ENCODE peak calls at places on chromosomes 5 and 9, in four cellular contexts. One of them, this sample, is unnamed. For H3K9me3 and H3K27me3, the result is how much of the 10 kb centered on the place peaks cover.

GRCh38 chr5:125815-126214 is 33.8 kb downstream of the PLEKHG4B start:
- DNase-seq in CD8-positive, alpha-beta memory T cell: no peak
- DNase-seq in upper lobe of right lung: no peak
- DNase-seq in K562: no peak
- DNase-seq in this sample: no peak

GRCh38 chr9:33170464-33171156 is 3.5 kb upstream of the B4GALT1 start:
- DNase-seq in upper lobe of right lung: peak
- DNase-seq in CD8-positive, alpha-beta memory T cell: peak
- DNase-seq in K562: no peak
- DNase-seq in this sample: peak

GRCh38 chr5:111385970-111386831 is 126.1 kb downstream of the STARD4 start:
- DNase-seq in CD8-positive, alpha-beta memory T cell: no peak
- DNase-seq in upper lobe of right lung: no peak
- DNase-seq in K562: no peak
- DNase-seq in this sample: no peak

GRCh38 chr9:116777116-116777515 is 90.0 kb downstream of the TRIM32 start:
- DNase-seq in K562: no peak
- DNase-seq in CD8-positive, alpha-beta memory T cell: no peak
- DNase-seq in upper lobe of right lung: no peak
- DNase-seq in this sample: no peak

GRCh38 chr5:150515446-150515845 is 7.5 kb downstream of the NDST1 start:
- DNase-seq in CD8-positive, alpha-beta memory T cell: no peak
- DNase-seq in upper lobe of right lung: no peak
- DNase-seq in K562: no peak
- DNase-seq in this sample: no peak

GRCh38 chr5:41527201-41527779 is 16.9 kb upstream of the PLCXD3 start:
- DNase-seq in K562: no peak
- DNase-seq in CD8-positive, alpha-beta memory T cell: no peak
- DNase-seq in upper lobe of right lung: no peak
- DNase-seq in this sample: no peak

GRCh38 chr9:87118594-87118993 is 171.3 kb upstream of the GAS1 start:
- DNase-seq in K562: no peak
- DNase-seq in upper lobe of right lung: no peak
- DNase-seq in CD8-positive, alpha-beta memory T cell: no peak
- DNase-seq in this sample: no peak

GRCh38 chr9:74742792-74743389 is 144.8 kb downstream of the TRPM6 start:
- DNase-seq in upper lobe of right lung: no peak
- DNase-seq in K562: peak
- DNase-seq in CD8-positive, alpha-beta memory T cell: no peak
- DNase-seq in this sample: no peak

GRCh38 chr5:57804007-57804444 is 321.4 kb upstream of the ACTBL2 start:
- DNase-seq in K562: no peak
- DNase-seq in CD8-positive, alpha-beta memory T cell: no peak
- DNase-seq in upper lobe of right lung: no peak
- DNase-seq in this sample: no peak

GRCh38 chr5:34538026-34538672 is 118.0 kb upstream of the RAI14 start:
- DNase-seq in CD8-positive, alpha-beta memory T cell: no peak
- DNase-seq in upper lobe of right lung: peak
- DNase-seq in K562: peak
- DNase-seq in this sample: no peak

GRCh38 chr9:6230037-6230778 is 14.6 kb downstream of the IL33 start:
- DNase-seq in K562: no peak
- DNase-seq in upper lobe of right lung: no peak
- DNase-seq in CD8-positive, alpha-beta memory T cell: no peak
- DNase-seq in this sample: no peak

GRCh38 chr9:35172878-35173277 is 11.1 kb downstream of the UNC13B start:
- DNase-seq in K562: no peak
- DNase-seq in upper lobe of right lung: no peak
- DNase-seq in CD8-positive, alpha-beta memory T cell: no peak
- DNase-seq in this sample: no peak

GRCh38 chr9:138006576-138007233 is 129.1 kb downstream of the CACNA1B start:
- DNase-seq in upper lobe of right lung: peak
- DNase-seq in CD8-positive, alpha-beta memory T cell: no peak
- DNase-seq in K562: no peak
- DNase-seq in this sample: no peak

GRCh38 chr9:135415586-135415985 is 64.0 kb upstream of the PPP1R26 start:
- DNase-seq in K562: no peak
- DNase-seq in CD8-positive, alpha-beta memory T cell: no peak
- DNase-seq in upper lobe of right lung: no peak
- DNase-seq in this sample: no peak

GRCh38 chr5:137376127-137376526 is 123.0 kb downstream of the SPOCK1 start:
- DNase-seq in CD8-positive, alpha-beta memory T cell: no peak
- DNase-seq in K562: no peak
- DNase-seq in upper lobe of right lung: peak
- DNase-seq in this sample: no peak

GRCh38 chr5:126234563-126235195 is 188.5 kb upstream of the GRAMD2B start:
- DNase-seq in CD8-positive, alpha-beta memory T cell: no peak
- DNase-seq in upper lobe of right lung: no peak
- DNase-seq in K562: no peak
- DNase-seq in this sample: no peak

GRCh38 chr9:100445903-100446549 is 19.1 kb downstream of the MSANTD3 start:
- DNase-seq in K562: no peak
- DNase-seq in upper lobe of right lung: no peak
- DNase-seq in CD8-positive, alpha-beta memory T cell: no peak
- DNase-seq in this sample: no peak

GRCh38 chr9:77403244-77403643 is 225.9 kb downstream of the VPS13A start:
- DNase-seq in K562: no peak
- DNase-seq in CD8-positive, alpha-beta memory T cell: no peak
- DNase-seq in upper lobe of right lung: no peak
- DNase-seq in this sample: no peak

GRCh38 chr5:55231029-55231475 is 2.4 kb downstream of the CCNO start:
- DNase-seq in K562: no peak
- DNase-seq in upper lobe of right lung: no peak
- DNase-seq in CD8-positive, alpha-beta memory T cell: no peak
- DNase-seq in this sample: no peak

GRCh38 chr5:10289353-10289752 is 18.3 kb downstream of the CMBL start:
- DNase-seq in upper lobe of right lung: no peak
- DNase-seq in K562: no peak
- DNase-seq in CD8-positive, alpha-beta memory T cell: no peak
- DNase-seq in this sample: no peak

GRCh38 chr9:75111019-75111622 is 22.8 kb downstream of the OSTF1 start:
- DNase-seq in upper lobe of right lung: no peak
- DNase-seq in CD8-positive, alpha-beta memory T cell: no peak
- DNase-seq in K562: no peak
- DNase-seq in this sample: no peak

GRCh38 chr5:167389537-167389936 is 901.9 kb upstream of the WWC1 start:
- DNase-seq in upper lobe of right lung: no peak
- DNase-seq in K562: no peak
- DNase-seq in CD8-positive, alpha-beta memory T cell: no peak
- DNase-seq in this sample: no peak

GRCh38 chr5:92248518-92248917 is 865.4 kb upstream of the ARRDC3 start:
- DNase-seq in upper lobe of right lung: peak
- DNase-seq in K562: no peak
- DNase-seq in CD8-positive, alpha-beta memory T cell: no peak
- DNase-seq in this sample: no peak

GRCh38 chr5:168670881-168671575 is 91.9 kb upstream of the PANK3 start:
- DNase-seq in upper lobe of right lung: no peak
- DNase-seq in K562: peak
- DNase-seq in CD8-positive, alpha-beta memory T cell: no peak
- DNase-seq in this sample: no peak

GRCh38 chr9:93594041-93594756 is 17.8 kb downstream of the PHF2 start:
- DNase-seq in CD8-positive, alpha-beta memory T cell: no peak
- DNase-seq in upper lobe of right lung: peak
- DNase-seq in K562: peak
- DNase-seq in this sample: no peak

GRCh38 chr9:115941561-115942315 is 211.9 kb upstream of the PAPPA start:
- DNase-seq in K562: no peak
- DNase-seq in upper lobe of right lung: no peak
- DNase-seq in CD8-positive, alpha-beta memory T cell: no peak
- DNase-seq in this sample: no peak

GRCh38 chr5:96616801-96617200 is 45.4 kb upstream of the CAST start:
- DNase-seq in CD8-positive, alpha-beta memory T cell: no peak
- DNase-seq in K562: no peak
- DNase-seq in upper lobe of right lung: no peak
- DNase-seq in this sample: no peak

GRCh38 chr5:13133951-13134350 is 810.5 kb downstream of the DNAH5 start:
- DNase-seq in upper lobe of right lung: no peak
- DNase-seq in K562: no peak
- DNase-seq in CD8-positive, alpha-beta memory T cell: no peak
- DNase-seq in this sample: no peak

GRCh38 chr5:91787718-91788117 is 404.6 kb upstream of the ARRDC3 start:
- DNase-seq in upper lobe of right lung: no peak
- DNase-seq in K562: no peak
- DNase-seq in CD8-positive, alpha-beta memory T cell: no peak
- DNase-seq in this sample: no peak

DNA sequence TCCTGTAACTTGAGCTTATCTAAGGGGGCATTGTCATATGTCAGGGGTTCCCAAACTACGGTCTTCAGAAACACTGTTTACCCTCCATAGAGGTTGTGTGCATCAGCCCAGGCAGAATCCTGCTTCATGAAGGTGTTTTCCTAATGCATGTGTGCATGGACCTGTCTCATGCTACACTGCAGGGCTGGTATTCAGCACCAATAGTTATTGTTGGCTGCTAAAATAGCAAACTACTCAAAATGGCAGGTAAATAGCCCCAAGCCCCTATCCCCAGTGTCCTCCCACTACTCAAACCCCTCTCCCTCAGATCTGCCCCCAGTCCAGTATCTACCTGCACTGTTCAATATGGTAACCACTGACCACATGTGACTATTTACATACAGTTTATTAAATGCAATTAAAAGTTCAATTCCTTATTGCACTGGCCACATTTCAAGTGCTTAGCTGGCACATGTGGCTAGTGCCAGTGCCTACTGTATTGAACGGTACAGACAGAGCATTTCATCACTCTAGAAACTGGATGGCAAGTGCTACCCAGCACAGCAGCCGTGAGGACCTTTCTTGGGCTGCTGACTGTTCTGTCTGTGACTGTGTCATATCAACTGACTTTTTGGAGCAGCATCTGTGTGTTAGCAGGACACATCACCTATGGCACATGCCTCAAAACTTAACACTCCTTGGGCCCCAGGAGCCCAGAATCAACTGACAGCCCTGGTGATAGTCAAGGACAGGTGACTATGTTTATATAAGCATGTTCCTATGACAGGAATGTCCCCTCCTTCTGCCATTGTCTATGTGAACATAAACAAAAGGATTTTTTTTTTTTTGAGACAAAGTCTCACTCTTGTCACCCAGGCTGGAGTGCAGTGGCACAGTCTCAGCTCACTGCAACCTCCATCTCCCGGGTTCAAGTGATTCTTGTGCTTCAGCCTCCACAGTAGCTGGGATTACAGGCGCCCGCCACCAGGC is 9.0 kb downstream of the IRF1 start:
- DNase-seq in upper lobe of right lung: peak
- DNase-seq in CD8-positive, alpha-beta memory T cell: peak
- DNase-seq in K562: no peak
- DNase-seq in this sample: no peak
- H3K27ac ChIP-seq in upper lobe of right lung: peak
- H3K27ac ChIP-seq in CD8-positive, alpha-beta memory T cell: no peak
- H3K27ac ChIP-seq in K562: no peak
- H3K27ac ChIP-seq in this sample: peak

DNA sequence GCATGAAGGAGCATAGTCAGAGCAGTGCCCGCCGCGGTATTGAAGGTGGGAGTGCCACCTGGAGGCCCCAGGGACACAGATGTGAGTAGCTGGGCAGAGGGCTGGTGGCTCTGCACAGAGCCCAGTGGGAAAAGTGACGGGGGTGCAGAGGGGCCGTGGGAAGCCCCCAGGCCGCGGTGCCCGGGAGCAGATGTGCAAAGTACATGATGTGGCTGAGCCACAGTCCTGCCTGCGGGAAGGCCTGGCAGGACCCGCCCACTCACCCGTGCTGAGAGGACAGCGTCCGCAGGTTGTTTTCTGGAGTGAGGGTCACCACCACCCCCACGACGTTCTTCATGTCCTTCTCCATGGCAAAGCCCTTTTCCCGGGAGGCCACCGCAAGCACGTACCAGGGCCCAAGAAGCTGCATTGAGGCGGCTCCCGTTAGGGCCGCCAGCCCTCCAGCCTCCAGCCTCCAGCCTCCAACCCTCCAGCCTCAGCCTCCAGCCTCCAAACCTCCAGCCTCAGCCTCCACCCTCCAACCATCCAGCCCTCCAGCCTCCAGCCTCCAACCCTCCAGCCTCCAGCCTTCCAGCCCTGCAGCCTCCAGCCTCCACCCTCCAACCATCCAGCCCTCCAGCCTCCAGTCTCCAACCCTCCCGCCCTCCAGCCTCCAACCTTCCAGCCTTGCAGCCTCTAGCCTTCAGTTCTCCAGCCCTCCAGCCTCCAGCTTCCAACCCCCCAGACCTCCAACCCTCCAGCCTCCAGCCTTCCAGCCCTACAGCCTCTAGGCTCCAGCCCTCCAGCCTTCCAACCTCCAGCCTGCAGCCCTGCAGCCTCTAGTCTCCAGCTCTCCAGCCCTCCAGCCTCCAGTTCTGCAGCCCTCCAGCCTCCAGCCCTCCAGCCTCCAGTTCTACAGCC is 914 bp downstream of the LCN6 start:
- DNase-seq in CD8-positive, alpha-beta memory T cell: no peak
- DNase-seq in K562: no peak
- DNase-seq in upper lobe of right lung: no peak
- DNase-seq in this sample: no peak
- H3K9me3 ChIP-seq in CD8-positive, alpha-beta memory T cell: under half
- H3K9me3 ChIP-seq in K562: under half
- H3K9me3 ChIP-seq in upper lobe of right lung: under half
- H3K9me3 ChIP-seq in this sample: under half

GRCh38 chr9:132125944-132126720 is 35.7 kb upstream of the NTNG2 start:
- DNase-seq in upper lobe of right lung: no peak
- DNase-seq in CD8-positive, alpha-beta memory T cell: no peak
- DNase-seq in K562: no peak
- DNase-seq in this sample: no peak

GRCh38 chr9:132125361-132125760 is 36.5 kb upstream of the NTNG2 start:
- DNase-seq in K562: no peak
- DNase-seq in CD8-positive, alpha-beta memory T cell: no peak
- DNase-seq in upper lobe of right lung: no peak
- DNase-seq in this sample: no peak

GRCh38 chr9:132128191-132128590 is 33.7 kb upstream of the NTNG2 start:
- DNase-seq in upper lobe of right lung: no peak
- DNase-seq in CD8-positive, alpha-beta memory T cell: no peak
- DNase-seq in K562: no peak
- DNase-seq in this sample: no peak

GRCh38 chr9:132126837-132127236 is 35.0 kb upstream of the NTNG2 start:
- DNase-seq in K562: no peak
- DNase-seq in upper lobe of right lung: no peak
- DNase-seq in CD8-positive, alpha-beta memory T cell: no peak
- DNase-seq in this sample: no peak

DNA sequence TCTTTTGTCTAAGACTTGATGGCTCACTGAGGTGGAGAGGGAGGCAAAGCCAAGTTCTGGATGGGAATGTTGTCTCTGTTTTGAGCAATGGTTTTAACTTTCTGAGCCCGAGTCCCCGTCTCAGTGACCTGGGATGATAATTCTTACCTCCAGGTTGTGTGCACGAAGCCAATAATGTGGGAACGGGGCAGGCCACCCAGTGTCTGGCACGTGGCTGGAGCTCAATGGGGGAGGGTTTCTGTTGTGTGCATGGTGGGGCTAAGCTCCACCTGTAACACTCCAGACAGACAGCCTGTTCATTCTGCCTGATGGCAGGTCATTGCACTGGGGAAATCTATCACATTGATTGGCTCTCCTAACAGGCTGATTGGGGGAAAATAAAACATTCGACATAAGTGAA is 37.1 kb upstream of the NTNG2 start:
- DNase-seq in K562: no peak
- DNase-seq in CD8-positive, alpha-beta memory T cell: no peak
- DNase-seq in upper lobe of right lung: no peak
- DNase-seq in this sample: no peak
- H3K27me3 ChIP-seq in K562: under half
- H3K27me3 ChIP-seq in CD8-positive, alpha-beta memory T cell: under half
- H3K27me3 ChIP-seq in upper lobe of right lung: under half
- H3K27me3 ChIP-seq in this sample: under half

GRCh38 chr9:107870221-107870620 is 380.7 kb upstream of the KLF4 start:
- DNase-seq in CD8-positive, alpha-beta memory T cell: no peak
- DNase-seq in K562: no peak
- DNase-seq in upper lobe of right lung: no peak
- DNase-seq in this sample: no peak
- H3K27ac ChIP-seq in CD8-positive, alpha-beta memory T cell: no peak
- H3K27ac ChIP-seq in K562: no peak
- H3K27ac ChIP-seq in upper lobe of right lung: no peak
- H3K27ac ChIP-seq in this sample: no peak